ENCODE peak calls at places on chromosomes 11 and 22, in nine cellular contexts. F is mesendoderm; Q is stomach; R is body of pancreas; J is GM23338; S is left lung; X is effector memory CD4-positive, alpha-beta T cell; V is A549; I is CD8-positive, alpha-beta memory T cell. P is an unnamed sample.

GRCh38 chr11:78066471-78066870 is 2.8 kb downstream of the THRSP start:
- DNase-seq in J (no peak), F (no peak), Q (no peak), S (no peak), X (no peak), R (no peak), I (no peak), V (no peak), P (no peak)

GRCh38 chr11:95577716-95578460 is 211.7 kb downstream of the FAM76B start:
- DNase-seq in X (no peak), F (peak), R (no peak), I (no peak), S (no peak), J (no peak), V (no peak), Q (no peak), P (no peak)

GRCh38 chr11:14036495-14036894 is 74.0 kb downstream of the SPON1 start:
- DNase-seq in X (no peak), Q (no peak), J (no peak), F (no peak), S (no peak), R (no peak), V (no peak), I (no peak), P (no peak)

GRCh38 chr22:25488244-25489020 is 76.0 kb upstream of the GRK3 start:
- DNase-seq in I (no peak), V (peak), Q (peak), X (no peak), S (peak), R (peak), F (no peak), J (no peak), P (no peak)

GRCh38 chr11:16052750-16053149 is 303.6 kb downstream of the SOX6 start:
- DNase-seq in I (no peak), Q (no peak), R (no peak), F (no peak), X (no peak), S (no peak), V (no peak), J (no peak), P (no peak)

GRCh38 chr22:43910178-43910695 is 13.4 kb upstream of the PNPLA3 start:
- DNase-seq in Q (no peak), F (no peak), I (no peak), V (no peak), R (no peak), X (no peak), J (no peak), S (no peak), P (no peak)

GRCh38 chr11:20403059-20403458 is 15.5 kb downstream of the PRMT3 start:
- DNase-seq in J (no peak), Q (no peak), F (no peak), V (no peak), S (no peak), X (no peak), I (no peak), R (no peak), P (no peak)

GRCh38 chr11:70233511-70233919 is 30.4 kb downstream of the FADD start:
- DNase-seq in S (peak), X (no peak), F (no peak), J (no peak), R (no peak), V (peak), I (no peak), Q (peak), P (no peak)

GRCh38 chr22:33598821-33599220 is 321.5 kb downstream of the LARGE1 start:
- DNase-seq in F (no peak), S (no peak), V (no peak), R (no peak), X (no peak), Q (no peak), J (no peak), I (no peak), P (no peak)

GRCh38 chr11:86486261-86487030 is 111.8 kb downstream of the CCDC81 start:
- DNase-seq in S (no peak), J (no peak), Q (no peak), X (no peak), V (no peak), F (peak), I (peak), R (no peak), P (no peak)

GRCh38 chr22:42763965-42764480 is 43.4 kb upstream of the A4GALT start:
- DNase-seq in F (no peak), X (no peak), I (no peak), S (no peak), R (no peak), V (no peak), J (no peak), Q (no peak), P (no peak)

GRCh38 chr22:39239561-39240423 is 5.0 kb downstream of the PDGFB start:
- DNase-seq in S (peak), I (no peak), X (no peak), R (peak), J (no peak), F (no peak), V (no peak), Q (peak), P (no peak)

GRCh38 chr11:74316772-74317505 is 5.5 kb upstream of the P4HA3 start:
- DNase-seq in V (peak), Q (no peak), F (no peak), R (no peak), X (no peak), I (no peak), J (no peak), S (no peak), P (no peak)

GRCh38 chr22:38272373-38273134 is at the start of gene TMEM184B:
- DNase-seq in F (peak), I (peak), S (peak), Q (peak), X (peak), R (peak), V (peak), J (peak), P (peak)

GRCh38 chr11:119087747-119088241 is 3.1 kb downstream of the HMBS start:
- DNase-seq in X (no peak), F (no peak), R (no peak), V (no peak), S (no peak), J (no peak), Q (no peak), I (no peak), P (no peak)

GRCh38 chr11:36105743-36106581 is 162.1 kb downstream of the LDLRAD3 start:
- DNase-seq in R (no peak), Q (no peak), I (no peak), F (no peak), S (no peak), X (no peak), V (no peak), J (no peak), P (no peak)

GRCh38 chr11:91220476-91221202 is 997.8 kb upstream of the CHORDC1 start:
- DNase-seq in S (no peak), R (no peak), I (no peak), X (no peak), F (no peak), J (no peak), Q (no peak), V (peak), P (no peak)

GRCh38 chr22:46040471-46041465 is 63.8 kb upstream of the WNT7B start:
- DNase-seq in X (no peak), I (no peak), F (no peak), V (no peak), S (peak), J (no peak), R (peak), Q (peak), P (no peak)

GRCh38 chr11:90803366-90803765 is 580.5 kb upstream of the CHORDC1 start:
- DNase-seq in S (no peak), X (no peak), F (peak), V (no peak), Q (no peak), R (no peak), I (no peak), J (peak), P (no peak)

GRCh38 chr11:40062616-40063015 is 1396.8 kb downstream of the LRRC4C start:
- DNase-seq in J (no peak), F (no peak), R (no peak), I (no peak), S (no peak), V (no peak), X (no peak), Q (no peak), P (no peak)
- H3K27ac ChIP-seq in J (no peak), F (no peak), R (no peak), I (no peak), S (no peak), V (no peak), X (no peak), Q (no peak), P (no peak)

DNA sequence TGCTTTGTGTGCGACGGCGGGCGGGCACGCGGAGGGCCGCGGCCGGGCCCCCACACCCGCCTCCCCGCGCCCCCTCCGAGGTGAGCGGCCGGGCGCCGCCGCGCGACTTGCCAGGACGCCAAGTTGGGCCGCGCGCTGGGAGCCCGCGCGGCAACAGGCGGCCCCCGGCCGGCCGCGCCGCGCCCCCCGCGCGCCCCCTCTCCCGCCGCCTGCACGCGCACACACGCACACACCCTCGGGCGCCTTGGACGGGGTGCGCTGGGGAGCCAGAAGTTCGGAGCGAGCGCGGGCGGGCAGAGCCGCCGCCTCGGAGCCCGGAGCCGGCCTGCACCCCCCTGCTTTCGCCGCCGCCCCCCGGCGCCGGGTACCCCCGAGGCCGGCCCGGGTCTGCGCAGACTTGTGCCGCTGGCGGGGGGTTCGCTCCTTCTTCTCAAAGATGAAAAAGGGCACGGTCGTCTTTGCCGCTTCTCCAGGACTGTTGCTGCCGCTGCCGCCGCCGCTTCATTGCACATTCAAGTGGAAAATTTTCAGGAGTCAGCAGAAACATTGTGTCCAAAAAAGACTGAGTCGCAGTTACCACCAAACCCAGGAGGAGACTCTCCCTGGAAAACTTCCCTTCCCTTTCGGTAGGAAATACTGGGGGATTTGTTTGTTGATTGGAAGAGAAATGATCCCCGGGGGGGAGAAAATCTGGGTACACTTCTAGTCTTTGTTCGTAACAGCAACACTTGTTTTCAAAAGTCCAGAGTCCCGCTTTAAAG is 895 bp downstream of the TEAD1 start:
- DNase-seq in X (no peak), S (no peak), I (no peak), F (peak), Q (peak), R (peak), J (peak), V (no peak), P (no peak)
- H3K4me3 ChIP-seq in X (peak), S (peak), I (no peak), F (peak), Q (peak), R (peak), J (peak), V (peak), P (no peak)

GRCh38 chr22:23901600-23901999 is 7.4 kb downstream of the MIF start:
- DNase-seq in X (no peak), Q (no peak), F (no peak), V (no peak), I (no peak), S (no peak), J (no peak), R (no peak), P (no peak)

GRCh38 chr22:23896523-23897186 is 2.5 kb downstream of the MIF start:
- DNase-seq in R (no peak), J (no peak), F (no peak), Q (no peak), S (no peak), I (no peak), V (no peak), X (no peak), P (no peak)

GRCh38 chr22:23897320-23897719 is 3.1 kb downstream of the MIF start:
- DNase-seq in S (no peak), X (no peak), Q (no peak), J (no peak), R (no peak), F (no peak), V (no peak), I (no peak), P (no peak)

GRCh38 chr22:23898006-23898974 is 4.1 kb downstream of the MIF start:
- DNase-seq in J (no peak), Q (no peak), X (no peak), R (no peak), I (no peak), V (no peak), S (no peak), F (peak), P (no peak)

DNA sequence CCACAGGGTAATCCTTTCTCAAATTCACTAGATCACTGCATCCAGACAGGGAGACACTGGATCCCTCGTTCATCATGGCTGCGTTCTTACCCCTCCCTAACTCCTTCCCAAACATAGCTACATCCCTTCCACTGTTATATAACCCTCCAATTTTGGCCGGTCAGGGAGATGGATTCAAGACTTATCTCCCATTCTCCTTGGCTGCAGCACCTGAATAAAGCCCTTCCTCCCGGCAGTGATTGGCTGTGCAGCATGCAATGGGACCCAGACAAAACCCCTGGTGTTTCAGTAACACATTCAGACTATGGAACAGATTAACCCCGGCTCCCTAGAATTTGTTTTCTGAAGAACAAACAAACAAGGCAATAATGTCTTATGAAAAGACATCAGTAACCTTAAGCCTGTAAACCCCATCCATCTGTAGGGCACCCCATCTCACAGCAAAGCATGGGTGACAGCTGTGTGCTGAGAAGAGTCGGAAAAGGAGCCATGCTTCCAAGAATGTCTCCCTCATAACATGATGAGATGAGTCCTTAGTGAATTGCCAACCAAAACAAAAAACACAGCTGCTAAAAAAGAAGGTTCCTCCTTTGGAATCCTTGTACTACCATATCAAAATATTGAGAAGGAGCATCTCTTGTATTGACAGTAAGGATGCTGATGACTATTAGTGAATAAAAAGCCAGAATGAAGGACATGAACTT is 5.0 kb downstream of the MIF start:
- DNase-seq in J (no peak), X (no peak), I (no peak), V (no peak), R (no peak), Q (no peak), F (no peak), S (no peak), P (no peak)
- H3K27ac ChIP-seq in J (no peak), X (no peak), I (no peak), V (no peak), R (no peak), Q (no peak), F (no peak), S (no peak), P (no peak)

GRCh38 chr11:72606362-72607100 is 67.7 kb downstream of the PDE2A start:
- DNase-seq in X (no peak), Q (no peak), S (no peak), V (no peak), F (no peak), J (no peak), R (no peak), I (no peak), P (no peak)
- H3K4me3 ChIP-seq in X (no peak), Q (no peak), S (no peak), V (no peak), F (no peak), J (no peak), R (no peak), I (no peak), P (no peak)

GRCh38 chr11:8739309-8739793 is 56.8 kb downstream of the RPL27A start:
- DNase-seq in F (no peak), Q (no peak), V (peak), S (no peak), J (no peak), I (no peak), X (no peak), R (peak), P (no peak)
- H3K27ac ChIP-seq in F (no peak), Q (peak), V (peak), S (no peak), J (no peak), I (no peak), X (no peak), R (peak), P (no peak)

DNA sequence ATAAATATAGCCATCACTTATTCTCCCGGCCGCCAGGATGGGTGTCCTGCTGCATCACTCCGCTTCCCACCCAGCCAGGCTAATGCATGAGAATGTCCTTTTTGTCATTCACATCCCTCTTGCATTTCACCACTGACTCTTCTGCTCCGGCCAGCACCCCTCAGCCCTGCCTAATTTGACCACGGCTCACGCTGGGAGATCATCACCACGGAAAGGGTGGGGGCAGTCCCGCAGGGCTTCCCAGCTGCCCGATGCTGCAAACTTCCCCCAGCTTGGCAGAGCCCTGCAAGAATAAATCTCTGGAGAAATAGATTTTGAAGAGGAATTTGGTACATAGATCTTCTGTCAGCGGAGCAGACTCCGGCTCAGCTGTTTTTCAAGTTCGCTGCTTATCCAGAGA is 62.8 kb downstream of the BUD13 start:
- DNase-seq in V (no peak), X (no peak), F (no peak), I (no peak), R (no peak), Q (no peak), S (no peak), J (peak), P (no peak)
- H3K4me3 ChIP-seq in V (no peak), X (no peak), F (no peak), I (no peak), R (no peak), Q (no peak), S (no peak), J (peak), P (no peak)

GRCh38 chr11:111631666-111632039 is 29.4 kb downstream of the SIK2 start:
- DNase-seq in J (no peak), V (no peak), X (no peak), F (peak), Q (no peak), S (no peak), R (no peak), I (peak), P (no peak)

GRCh38 chr11:111632798-111633197 is 30.5 kb downstream of the SIK2 start:
- DNase-seq in Q (no peak), F (no peak), J (no peak), I (no peak), S (no peak), R (no peak), X (no peak), V (no peak), P (no peak)

GRCh38 chr11:111629499-111629898 is 27.2 kb downstream of the SIK2 start:
- DNase-seq in V (no peak), Q (no peak), I (no peak), S (no peak), F (no peak), R (no peak), J (no peak), X (no peak), P (no peak)

GRCh38 chr11:111633248-111633647 is 31.0 kb downstream of the SIK2 start:
- DNase-seq in I (no peak), R (peak), J (no peak), Q (no peak), X (no peak), F (no peak), S (no peak), V (no peak), P (no peak)

DNA sequence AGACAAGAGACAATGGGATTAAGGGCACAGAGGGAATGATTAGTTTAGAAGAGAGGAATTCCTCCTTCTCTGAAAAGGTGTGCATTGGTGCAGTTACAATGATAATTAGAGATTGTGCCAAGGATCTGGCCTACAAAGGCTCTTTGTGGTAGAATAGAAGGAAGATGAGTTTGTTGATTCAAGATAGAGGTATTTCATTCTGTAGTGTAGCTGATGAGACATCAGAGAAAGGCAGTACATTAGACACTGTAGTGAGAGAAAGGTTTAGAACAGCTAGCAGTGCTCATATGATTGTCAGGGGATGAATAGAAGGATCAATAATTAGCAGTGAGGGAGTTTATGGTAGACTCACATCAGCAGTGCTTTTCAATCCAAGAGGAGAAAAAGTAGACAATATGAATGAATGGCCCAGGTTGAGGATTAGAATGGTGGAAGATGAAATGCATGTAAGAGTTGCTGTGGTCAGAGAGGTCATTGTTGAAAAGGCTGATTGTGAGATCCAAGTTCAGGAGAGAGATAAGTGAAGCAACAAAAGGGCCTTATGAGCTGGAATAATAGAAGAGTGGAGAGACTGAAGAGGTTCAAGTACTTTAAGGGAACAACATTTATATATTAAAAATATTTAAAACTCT is 28.9 kb downstream of the SIK2 start:
- DNase-seq in X (no peak), V (no peak), I (no peak), J (no peak), S (no peak), Q (no peak), R (no peak), F (no peak), P (no peak)
- H3K27ac ChIP-seq in X (no peak), V (no peak), I (no peak), J (no peak), S (no peak), Q (peak), R (peak), F (no peak), P (no peak)

DNA sequence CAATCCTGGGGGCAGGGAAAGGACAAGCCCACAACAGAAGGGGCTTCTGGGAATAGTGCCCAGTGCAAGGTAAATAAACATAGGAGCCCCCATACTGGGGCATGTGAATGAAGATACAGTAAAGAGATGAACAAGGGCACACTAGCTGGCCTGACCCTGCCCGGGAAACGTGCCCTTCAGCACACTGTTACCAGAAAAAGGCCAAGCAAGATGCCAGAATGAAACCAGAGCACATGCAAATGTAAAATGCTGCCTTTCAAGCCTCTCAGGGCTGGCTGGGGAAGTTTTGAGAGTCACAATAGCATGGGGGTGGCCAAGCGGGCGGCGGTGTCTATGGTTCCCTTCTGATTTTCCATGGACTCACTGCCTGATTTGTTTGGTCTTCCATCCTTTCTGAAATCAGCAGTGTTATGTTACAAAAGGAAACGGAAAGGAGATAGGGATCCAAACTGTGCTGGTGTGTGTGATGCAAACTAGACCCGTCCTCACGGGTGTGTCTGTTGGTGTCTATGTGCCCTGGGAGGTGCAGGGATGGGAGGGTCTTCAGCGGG is 18.8 kb upstream of the SUSD2 start:
- DNase-seq in R (no peak), J (no peak), F (no peak), S (no peak), I (no peak), X (no peak), V (no peak), Q (no peak), P (no peak)
- H3K4me3 ChIP-seq in R (no peak), J (no peak), F (no peak), S (no peak), I (no peak), X (no peak), V (no peak), Q (no peak), P (no peak)